ENCODE peak calls at places on chromosomes 3 and 15, in four cellular contexts. S is ACHN, C is PC-3, X is NCI-H1105 treated with DMSO at 0.1 percent for 48 hours. V is an unnamed sample.

GRCh38 chr3:123467051-123467450 is 18.2 kb upstream of the ADCY5 start:
- DNase-seq in S (no peak), C (no peak), X (no peak), V (no peak)

GRCh38 chr3:126971891-126972351 is 11.0 kb upstream of the PLXNA1 start:
- DNase-seq in S (no peak), C (no peak), X (no peak), V (no peak)

GRCh38 chr3:40317061-40317676 is 7.7 kb downstream of the EIF1B start:
- DNase-seq in S (peak), C (peak), X (peak), V (peak)

GRCh38 chr3:70856414-70857162 is 544.1 kb upstream of the MDFIC2 start:
- DNase-seq in S (no peak), C (peak), X (no peak), V (peak)

GRCh38 chr3:185430375-185430774 is 67.4 kb downstream of the MAP3K13 start:
- DNase-seq in S (no peak), C (no peak), X (no peak), V (no peak)

GRCh38 chr3:29083081-29083480 is 197.8 kb upstream of the RBMS3 start:
- DNase-seq in S (no peak), C (peak), X (no peak), V (no peak)

GRCh38 chr3:27616031-27616430 is 106.1 kb downstream of the EOMES start:
- DNase-seq in S (no peak), C (no peak), X (peak), V (no peak)

GRCh38 chr3:193701896-193702644 is 109.1 kb downstream of the OPA1 start:
- DNase-seq in S (peak), C (peak), X (no peak), V (peak)

GRCh38 chr3:37591130-37591865 is 270.4 kb upstream of the CTDSPL start:
- DNase-seq in S (no peak), C (no peak), X (no peak), V (no peak)

GRCh38 chr15:89074402-89075012 is 13.7 kb upstream of the ABHD2 start:
- DNase-seq in S (no peak), C (no peak), X (no peak), V (no peak)

GRCh38 chr15:88802991-88803240 is 320 bp upstream of the ACAN start:
- DNase-seq in S (no peak), C (no peak), X (no peak), V (no peak)

GRCh38 chr3:107117922-107118576 is 259.2 kb upstream of the CCDC54 start:
- DNase-seq in S (peak), C (peak), X (peak), V (peak)

GRCh38 chr15:38189651-38190280 is 62.9 kb upstream of the SPRED1 start:
- DNase-seq in S (no peak), C (no peak), X (no peak), V (no peak)

GRCh38 chr3:33426630-33427341 is 13.4 kb downstream of the UBP1 start:
- DNase-seq in S (no peak), C (peak), X (no peak), V (no peak)

GRCh38 chr15:74196175-74196574 is 6.4 kb downstream of the STRA6 start:
- DNase-seq in S (peak), C (peak), X (peak), V (peak)

GRCh38 chr3:34837848-34838741 is 801.2 kb upstream of the ARPP21 start:
- DNase-seq in S (no peak), C (no peak), X (no peak), V (no peak)

GRCh38 chr3:129618901-129619671 is 12.6 kb upstream of the PLXND1 start:
- DNase-seq in S (no peak), C (no peak), X (no peak), V (no peak)

GRCh38 chr15:72222433-72222832 is 8.6 kb downstream of the PKM start:
- DNase-seq in S (peak), C (peak), X (no peak), V (peak)

GRCh38 chr3:10371167-10371566 is 50.3 kb upstream of the SEC13 start:
- DNase-seq in S (peak), C (no peak), X (peak), V (no peak)

GRCh38 chr3:70703305-70704102 is 391.1 kb upstream of the MDFIC2 start:
- DNase-seq in S (no peak), C (no peak), X (no peak), V (no peak)

GRCh38 chr3:110174908-110175307 is 837.6 kb upstream of the DPPA4 start:
- DNase-seq in S (no peak), C (no peak), X (no peak), V (no peak)

GRCh38 chr15:94119923-94120775 is 111.2 kb upstream of the MCTP2 start:
- DNase-seq in S (peak), C (peak), X (peak), V (peak)

GRCh38 chr3:8766148-8766547 is 3.3 kb downstream of the OXTR start:
- DNase-seq in S (no peak), C (no peak), X (no peak), V (no peak)

GRCh38 chr15:39077998-39078397 is 502.9 kb upstream of the THBS1 start:
- DNase-seq in S (no peak), C (no peak), X (no peak), V (no peak)

GRCh38 chr3:63582943-63583500 is 69.5 kb upstream of the SNTN start:
- DNase-seq in S (no peak), C (no peak), X (no peak), V (no peak)

GRCh38 chr3:38039101-38039898 is at the start of gene DLEC1:
- DNase-seq in S (no peak), C (no peak), X (no peak), V (peak)

GRCh38 chr3:39128951-39129350 is 21.5 kb downstream of the TTC21A start:
- DNase-seq in S (no peak), C (no peak), X (no peak), V (no peak)

V was measured in SW480.